ENCODE peak calls at places on chromosomes 12 and 14, in nine cellular contexts. A is GM13976, L is RWPE1, V is A549, T is endothelial cell, Q is GM20000, F is neural crest cell, G is glutamatergic neuron, P is fibroblast of mammary gland. R is an unnamed sample.

GRCh38 chr12:118958520-118958919 is 22.8 kb upstream of the SRRM4 start:
- DNase-seq in A (no peak), L (no peak), V (no peak), T (no peak), Q (no peak), F (no peak), G (no peak), P (no peak), R (no peak)

GRCh38 chr12:89968151-89968699 is 259.6 kb upstream of the ATP2B1 start:
- DNase-seq in A (no peak), L (no peak), V (no peak), T (no peak), Q (no peak), F (no peak), G (no peak), P (no peak), R (no peak)

GRCh38 chr12:119565404-119565803 is 28.2 kb upstream of the TMEM233 start:
- DNase-seq in A (no peak), L (no peak), V (no peak), T (no peak), Q (no peak), F (no peak), G (no peak), P (no peak), R (no peak)

GRCh38 chr12:24302708-24303107 is 353.2 kb upstream of the SOX5 start:
- DNase-seq in A (no peak), L (no peak), V (no peak), T (no peak), Q (no peak), F (no peak), G (no peak), P (no peak), R (no peak)

GRCh38 chr14:80959448-80960006 is 4.1 kb downstream of the TSHR start:
- DNase-seq in A (peak), L (no peak), V (no peak), T (no peak), Q (peak), F (no peak), G (no peak), P (no peak), R (no peak)

GRCh38 chr14:77120771-77121743 is 20.5 kb downstream of the ZDHHC22 start:
- DNase-seq in A (peak), L (no peak), V (no peak), T (no peak), Q (peak), F (no peak), G (peak), P (no peak), R (no peak)

GRCh38 chr12:108622425-108622824 is 11.3 kb downstream of the SELPLG start:
- DNase-seq in A (peak), L (no peak), V (peak), T (peak), Q (no peak), F (no peak), G (no peak), P (no peak), R (no peak)

GRCh38 chr12:22518067-22518719 is 26.1 kb downstream of the C2CD5 start:
- DNase-seq in A (no peak), L (peak), V (peak), T (no peak), Q (no peak), F (no peak), G (no peak), P (peak), R (no peak)

GRCh38 chr14:52267501-52268190 is at the start of gene PTGDR:
- DNase-seq in A (peak), L (no peak), V (no peak), T (peak), Q (no peak), F (peak), G (peak), P (peak), R (peak)

GRCh38 chr12:76037130-76038105 is 5.8 kb upstream of the PHLDA1 start:
- DNase-seq in A (peak), L (peak), V (peak), T (peak), Q (peak), F (peak), G (no peak), P (peak), R (peak)

GRCh38 chr14:51395361-51395849 is 155.4 kb downstream of the TMX1 start:
- DNase-seq in A (no peak), L (peak), V (peak), T (peak), Q (no peak), F (peak), G (peak), P (peak), R (no peak)

GRCh38 chr12:55314043-55314442 is at the start of gene OR6C1:
- DNase-seq in A (no peak), L (no peak), V (no peak), T (no peak), Q (no peak), F (no peak), G (no peak), P (no peak), R (no peak)

GRCh38 chr14:97580923-97581495 is 783.8 kb downstream of the VRK1 start:
- DNase-seq in A (no peak), L (peak), V (no peak), T (peak), Q (no peak), F (peak), G (peak), P (no peak), R (peak)

GRCh38 chr12:68977909-68978610 is 45.1 kb upstream of the CPM start:
- DNase-seq in A (no peak), L (no peak), V (no peak), T (no peak), Q (no peak), F (no peak), G (no peak), P (no peak), R (no peak)

GRCh38 chr14:38762436-38762835 is 340.6 kb downstream of the SEC23A start:
- DNase-seq in A (no peak), L (no peak), V (no peak), T (no peak), Q (no peak), F (no peak), G (no peak), P (no peak), R (no peak)

GRCh38 chr14:32217301-32217700 is 14.2 kb upstream of the RNU6-8 start:
- DNase-seq in A (no peak), L (no peak), V (no peak), T (no peak), Q (no peak), F (no peak), G (no peak), P (no peak), R (no peak)

GRCh38 chr14:74488788-74489397 is 4.2 kb downstream of the NPC2 start:
- DNase-seq in A (no peak), L (peak), V (no peak), T (no peak), Q (no peak), F (no peak), G (no peak), P (peak), R (no peak)

GRCh38 chr14:68978550-68978911 is 571 bp downstream of the ACTN1 start:
- DNase-seq in A (peak), L (peak), V (no peak), T (peak), Q (peak), F (peak), G (peak), P (no peak), R (peak)

GRCh38 chr12:130953783-130954543 is at the start of gene ADGRD1:
- DNase-seq in A (peak), L (no peak), V (peak), T (no peak), Q (peak), F (no peak), G (no peak), P (peak), R (peak)

GRCh38 chr14:102776761-102777710 is at the start of gene TRAF3:
- DNase-seq in A (peak), L (peak), V (peak), T (peak), Q (peak), F (peak), G (peak), P (peak), R (peak)

GRCh38 chr12:11517080-11517479 is 121.7 kb upstream of the PRB2 start:
- DNase-seq in A (no peak), L (no peak), V (no peak), T (no peak), Q (no peak), F (no peak), G (no peak), P (no peak), R (no peak)

GRCh38 chr12:11508699-11509098 is 113.3 kb upstream of the PRB2 start:
- DNase-seq in A (no peak), L (no peak), V (no peak), T (no peak), Q (no peak), F (no peak), G (no peak), P (peak), R (no peak)

GRCh38 chr12:11510671-11511070 is 115.3 kb upstream of the PRB2 start:
- DNase-seq in A (no peak), L (no peak), V (no peak), T (no peak), Q (no peak), F (no peak), G (no peak), P (no peak), R (no peak)

DNA sequence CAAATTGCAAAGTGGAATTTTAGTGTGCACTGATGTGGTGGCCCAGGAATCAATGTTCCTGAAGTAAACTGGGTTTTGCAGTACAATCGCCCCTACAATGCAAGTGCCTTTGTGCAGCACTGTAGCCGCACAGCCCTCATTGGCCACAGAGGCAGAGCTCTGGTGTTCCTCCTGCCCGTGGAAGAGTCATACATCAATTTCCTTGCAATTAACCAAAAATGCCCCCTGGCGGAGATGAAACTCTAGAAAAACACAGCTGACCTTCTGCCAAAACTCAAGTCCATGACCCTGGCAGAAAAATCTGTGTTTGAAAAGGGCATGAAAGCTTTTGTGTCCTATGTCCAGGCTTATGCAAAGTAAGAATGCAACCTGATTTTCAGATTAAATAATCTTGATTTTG is 117.9 kb upstream of the PRB2 start:
- DNase-seq in A (no peak), L (peak), V (peak), T (peak), Q (no peak), F (no peak), G (no peak), P (peak), R (no peak)
- TF ChIP-seq CTCF in A (no peak), L (no peak), V (no peak), T (no peak), Q (no peak), F (peak), G (no peak), P (no peak), R (no peak)

DNA sequence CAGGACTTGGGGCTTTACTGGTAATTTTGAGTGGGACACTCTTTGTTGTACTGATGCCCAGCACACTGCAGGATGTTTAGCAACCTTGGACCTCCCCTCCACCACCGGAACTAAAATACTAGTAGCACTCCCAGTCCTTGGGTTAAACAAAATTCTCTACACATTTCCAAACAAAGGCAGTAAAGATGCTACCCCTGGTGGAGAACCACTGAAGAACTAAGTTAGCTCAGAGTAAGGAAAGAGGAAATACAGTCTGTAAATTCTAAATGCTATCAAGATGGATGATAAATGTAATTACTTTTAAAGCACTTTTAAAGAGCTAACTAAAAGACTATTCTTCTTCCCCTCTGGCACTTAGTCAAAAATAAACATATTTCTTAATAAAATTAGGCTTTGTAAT is 64.1 kb downstream of the LRP6 start:
- DNase-seq in A (no peak), L (no peak), V (no peak), T (no peak), Q (no peak), F (no peak), G (no peak), P (no peak), R (no peak)
- TF ChIP-seq CTCF in A (no peak), L (no peak), V (no peak), T (no peak), Q (no peak), F (peak), G (no peak), P (no peak), R (no peak)

DNA sequence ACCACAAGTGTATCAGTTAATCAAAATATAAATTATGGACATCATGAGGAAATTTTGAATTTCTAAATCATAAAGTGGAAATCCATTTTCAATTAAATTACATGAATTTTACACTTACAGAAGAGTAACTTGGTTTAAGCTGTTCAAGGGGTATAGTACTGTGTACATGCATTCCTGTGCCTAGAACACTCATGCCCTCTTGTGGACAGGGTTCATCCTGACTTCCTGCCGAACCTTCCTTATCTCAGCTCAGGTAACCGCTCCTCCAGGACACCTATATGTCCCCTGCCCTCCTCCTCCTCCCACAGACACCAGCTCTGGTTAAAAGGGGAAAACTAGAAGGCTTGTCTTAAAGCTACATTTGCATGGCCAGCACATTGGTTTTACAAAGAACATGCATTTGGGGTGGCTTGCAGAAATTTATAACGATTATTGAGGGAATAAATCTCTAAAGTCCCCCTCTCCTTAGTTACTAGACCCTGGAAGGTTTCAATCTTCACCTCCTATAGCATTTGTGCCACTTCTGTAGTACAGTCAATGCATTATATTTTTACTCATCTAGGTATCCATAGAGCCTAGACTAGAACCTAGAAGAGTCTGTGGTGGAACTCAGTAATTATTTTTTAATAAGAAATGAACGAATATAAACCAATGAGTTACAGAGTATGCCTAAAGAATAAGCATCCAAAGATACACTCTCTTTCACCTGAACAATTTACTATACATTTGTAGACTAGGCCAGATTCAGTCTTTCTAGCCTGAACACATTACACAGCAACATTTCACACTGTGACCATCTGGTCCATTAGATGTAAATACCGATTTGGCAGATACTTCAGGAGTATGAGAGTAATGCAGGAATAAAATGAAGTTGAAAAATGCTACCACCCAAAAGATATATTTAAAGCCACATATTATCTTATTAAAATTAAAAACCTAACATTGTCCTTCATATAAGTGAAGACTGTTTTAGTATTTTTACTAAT is 345.6 kb downstream of the PAWR start:
- DNase-seq in A (peak), L (peak), V (peak), T (peak), Q (peak), F (peak), G (no peak), P (peak), R (peak)
- TF ChIP-seq CTCF in A (peak), L (peak), V (peak), T (peak), Q (peak), F (peak), G (peak), P (peak), R (peak)

GRCh38 chr14:64465856-64466554 is 706 bp downstream of the AKAP5 start:
- DNase-seq in A (no peak), L (peak), V (peak), T (peak), Q (no peak), F (peak), G (no peak), P (peak), R (peak)
- TF ChIP-seq CTCF in A (no peak), L (no peak), V (no peak), T (no peak), Q (no peak), F (peak), G (no peak), P (peak), R (no peak)